ENCODE peak calls at places on chromosomes 4 and X, in nine cellular contexts. A is cardiac muscle cell, D is endodermal cell, J is epithelial cell of esophagus, Q is mammary epithelial cell, C is mesenchymal stem cell, N is IMR-90, Z is AG10803, B is left ventricle myocardium inferior. T is an unnamed sample.

GRCh38 chrX:103442536-103442901 is 66.2 kb downstream of the BEX3 start:
- DNase-seq in A (peak), D (no peak), J (peak), Q (peak), C (no peak), N (peak), Z (peak), B (no peak), T (peak)

GRCh38 chr4:108072300-108072699 is 82.6 kb downstream of the HADH start:
- DNase-seq in A (no peak), D (no peak), J (peak), Q (no peak), C (no peak), N (no peak), Z (no peak), B (no peak), T (no peak)

GRCh38 chr4:124564121-124564520 is 148.4 kb downstream of the ANKRD50 start:
- DNase-seq in A (no peak), D (no peak), J (no peak), Q (no peak), C (no peak), N (no peak), Z (no peak), B (no peak), T (no peak)

GRCh38 chrX:25083661-25084060 is 67.9 kb upstream of the ARX start:
- DNase-seq in A (no peak), D (no peak), J (peak), Q (peak), C (no peak), N (no peak), Z (no peak), B (no peak), T (no peak)

GRCh38 chrX:34521563-34521962 is 135.5 kb downstream of the TMEM47 start:
- DNase-seq in A (no peak), D (peak), J (peak), Q (peak), C (no peak), N (peak), Z (no peak), B (no peak), T (no peak)

GRCh38 chrX:100911731-100912130 is 17.0 kb downstream of the XKRX start:
- DNase-seq in A (no peak), D (no peak), J (peak), Q (peak), C (no peak), N (no peak), Z (no peak), B (no peak), T (no peak)

GRCh38 chrX:1493877-1494510 is 41.3 kb upstream of the ASMTL start:
- DNase-seq in A (no peak), D (peak), J (no peak), Q (no peak), C (no peak), N (no peak), Z (no peak), B (no peak), T (no peak)

GRCh38 chr4:44927361-44928061 is 201.2 kb upstream of the GNPDA2 start:
- DNase-seq in A (peak), D (no peak), J (peak), Q (peak), C (peak), N (peak), Z (peak), B (no peak), T (peak)

GRCh38 chrX:50799531-50799961 is 14.4 kb downstream of the SHROOM4 start:
- DNase-seq in A (peak), D (no peak), J (peak), Q (peak), C (peak), N (peak), Z (peak), B (no peak), T (peak)

GRCh38 chr4:156173481-156173880 is 219.8 kb upstream of the CTSO start:
- DNase-seq in A (no peak), D (no peak), J (no peak), Q (no peak), C (no peak), N (no peak), Z (no peak), B (no peak), T (no peak)

GRCh38 chr4:156169011-156169410 is 215.3 kb upstream of the CTSO start:
- DNase-seq in A (peak), D (peak), J (peak), Q (peak), C (peak), N (peak), Z (peak), B (peak), T (peak)

GRCh38 chr4:156173937-156174336 is 220.3 kb upstream of the CTSO start:
- DNase-seq in A (no peak), D (no peak), J (no peak), Q (no peak), C (peak), N (no peak), Z (peak), B (no peak), T (no peak)

GRCh38 chr4:156168288-156168687 is 214.6 kb upstream of the CTSO start:
- DNase-seq in A (no peak), D (no peak), J (no peak), Q (no peak), C (no peak), N (no peak), Z (no peak), B (no peak), T (no peak)

GRCh38 chr4:156169861-156170260 is 216.2 kb upstream of the CTSO start:
- DNase-seq in A (no peak), D (peak), J (no peak), Q (no peak), C (no peak), N (no peak), Z (peak), B (no peak), T (peak)
- H3K4me3 ChIP-seq in A (no peak), D (no peak), J (no peak), Q (no peak), C (no peak), N (no peak), Z (no peak), B (no peak), T (no peak)

GRCh38 chrX:119990409-119990994 is 47.0 kb upstream of the NKAP start:
- DNase-seq in A (no peak), D (peak), J (no peak), Q (no peak), C (no peak), N (no peak), Z (no peak), B (no peak), T (no peak)
- H3K4me3 ChIP-seq in A (peak), D (peak), J (no peak), Q (no peak), C (no peak), N (no peak), Z (no peak), B (peak), T (no peak)

GRCh38 chr4:8473198-8473919 is 32.8 kb downstream of the TRMT44 start:
- DNase-seq in A (no peak), D (no peak), J (no peak), Q (no peak), C (no peak), N (no peak), Z (peak), B (no peak), T (peak)
- H3K4me3 ChIP-seq in A (no peak), D (no peak), J (no peak), Q (no peak), C (no peak), N (no peak), Z (no peak), B (no peak), T (no peak)

GRCh38 chrX:46770817-46771163 is 11.9 kb upstream of the SLC9A7 start:
- DNase-seq in A (peak), D (peak), J (peak), Q (peak), C (peak), N (peak), Z (peak), B (no peak), T (peak)

GRCh38 chrX:46770006-46770816 is 11.3 kb upstream of the SLC9A7 start:
- DNase-seq in A (peak), D (peak), J (peak), Q (peak), C (peak), N (peak), Z (peak), B (no peak), T (peak)
- H3K4me3 ChIP-seq in A (no peak), D (no peak), J (no peak), Q (no peak), C (no peak), N (no peak), Z (peak), B (no peak), T (no peak)

GRCh38 chr4:41573458-41574129 is 35.6 kb downstream of the LIMCH1 start:
- DNase-seq in A (no peak), D (no peak), J (no peak), Q (no peak), C (peak), N (no peak), Z (peak), B (no peak), T (peak)

GRCh38 chr4:41569957-41570356 is 32.0 kb downstream of the LIMCH1 start:
- DNase-seq in A (no peak), D (no peak), J (no peak), Q (no peak), C (peak), N (no peak), Z (no peak), B (peak), T (no peak)

GRCh38 chr4:41571422-41571821 is 33.5 kb downstream of the LIMCH1 start:
- DNase-seq in A (no peak), D (no peak), J (no peak), Q (no peak), C (no peak), N (no peak), Z (no peak), B (no peak), T (no peak)

GRCh38 chr4:41575207-41575606 is 37.2 kb downstream of the LIMCH1 start:
- DNase-seq in A (peak), D (no peak), J (peak), Q (no peak), C (no peak), N (no peak), Z (no peak), B (no peak), T (no peak)

DNA sequence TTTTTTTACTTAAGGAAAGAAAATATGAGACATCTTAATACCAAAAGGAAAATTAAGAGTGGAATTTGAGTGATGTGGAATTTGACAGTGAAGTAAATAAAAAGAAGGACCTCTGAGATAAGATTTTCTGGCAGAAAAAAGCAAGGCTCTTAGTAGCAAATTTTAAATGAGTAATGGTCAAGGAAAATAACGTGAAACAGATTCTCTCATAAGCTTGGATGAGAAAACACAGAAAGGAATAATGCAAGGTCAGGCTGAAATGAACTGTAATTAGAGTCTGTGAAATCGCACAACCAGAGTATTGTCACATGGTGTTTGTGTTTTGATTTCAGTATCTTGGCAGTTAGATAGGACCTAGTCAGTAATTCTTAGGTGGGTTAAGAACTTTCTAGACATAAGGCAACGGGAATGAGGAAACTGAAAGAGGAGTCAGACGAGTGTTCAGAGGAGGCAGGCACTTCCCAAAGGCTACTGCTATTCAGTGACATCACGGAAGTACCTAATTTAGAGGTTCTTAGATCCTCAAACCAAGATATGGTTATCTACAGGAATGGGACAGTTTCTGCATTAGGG is 34.5 kb downstream of the LIMCH1 start:
- DNase-seq in A (no peak), D (no peak), J (no peak), Q (no peak), C (peak), N (no peak), Z (no peak), B (no peak), T (peak)
- H3K4me3 ChIP-seq in A (no peak), D (no peak), J (no peak), Q (no peak), C (no peak), N (no peak), Z (no peak), B (peak), T (no peak)

GRCh38 chrX:5644786-5645185 is 583.9 kb downstream of the NLGN4X start:
- DNase-seq in A (no peak), D (peak), J (no peak), Q (no peak), C (no peak), N (no peak), Z (no peak), B (no peak), T (no peak)
- H3K4me3 ChIP-seq in A (no peak), D (no peak), J (no peak), Q (no peak), C (no peak), N (no peak), Z (no peak), B (no peak), T (no peak)

DNA sequence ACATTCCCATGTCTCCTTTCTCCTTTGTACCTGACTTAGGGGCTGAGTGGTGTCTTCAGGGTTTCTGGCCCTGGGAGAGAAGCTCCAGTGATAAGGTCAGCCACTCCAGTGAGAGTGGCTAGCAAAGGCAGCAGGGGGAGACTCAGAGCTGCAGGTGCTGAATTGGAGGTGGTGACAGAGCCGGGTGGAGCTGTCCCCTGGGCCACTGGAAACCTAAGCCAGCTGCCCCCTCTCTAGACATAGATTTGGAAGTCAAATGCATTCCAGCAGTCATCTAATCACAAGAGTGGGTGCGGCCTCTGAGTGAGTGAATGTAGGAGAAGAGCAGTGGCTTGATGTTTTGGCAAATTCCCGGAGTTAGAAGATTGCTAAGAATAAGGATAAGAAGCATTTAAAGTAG is 28.5 kb downstream of the TRIM2 start:
- DNase-seq in A (no peak), D (peak), J (no peak), Q (peak), C (peak), N (no peak), Z (peak), B (peak), T (peak)
- H3K4me3 ChIP-seq in A (no peak), D (no peak), J (no peak), Q (no peak), C (no peak), N (no peak), Z (no peak), B (no peak), T (no peak)

DNA sequence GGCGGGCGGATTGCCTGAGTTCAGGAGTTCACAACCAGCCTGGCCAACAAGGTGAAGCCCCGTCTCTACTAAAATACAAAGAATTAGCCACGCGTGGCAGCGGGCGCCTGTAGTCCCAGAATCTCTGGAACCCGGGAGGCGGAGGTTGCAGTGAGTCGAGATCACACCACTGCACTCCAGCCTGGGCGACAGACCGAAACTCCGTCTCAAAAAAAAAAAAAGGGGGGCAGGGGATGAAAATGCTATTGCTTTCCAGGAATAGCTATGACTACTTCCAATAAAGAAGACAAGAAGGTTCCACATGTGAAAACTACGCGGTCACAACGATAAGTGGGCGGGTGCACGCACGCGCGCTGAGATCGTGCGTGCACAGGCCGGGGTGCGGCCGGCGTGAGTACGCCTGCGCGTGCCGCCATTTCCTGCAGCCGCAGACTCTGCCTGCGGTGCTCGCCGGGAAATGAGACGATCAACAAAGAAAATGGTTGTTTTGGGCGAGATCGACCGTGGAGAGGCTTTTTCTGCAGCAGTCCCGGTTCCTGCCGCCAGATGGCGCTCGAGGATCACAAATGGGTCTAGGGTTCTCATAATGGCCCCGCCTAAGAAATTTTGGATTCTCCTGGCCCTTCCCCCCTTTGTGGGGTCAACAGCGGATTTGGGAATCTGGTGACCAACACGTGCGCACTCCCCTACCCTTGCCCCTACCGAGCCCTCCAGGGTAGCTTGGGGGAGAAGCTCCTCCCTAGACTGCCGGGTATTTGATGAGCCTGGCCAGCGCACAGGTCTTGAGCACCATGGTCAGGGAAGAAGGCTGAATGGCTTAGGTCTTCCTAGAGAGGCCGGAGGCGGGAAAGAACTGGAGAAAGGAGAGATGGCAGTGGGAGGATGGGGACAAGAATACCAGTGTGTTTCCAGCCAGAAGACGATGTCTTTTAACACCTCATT is 35.1 kb downstream of the PNMA5 start:
- DNase-seq in A (peak), D (peak), J (peak), Q (peak), C (peak), N (peak), Z (peak), B (peak), T (peak)
- H3K4me3 ChIP-seq in A (no peak), D (no peak), J (no peak), Q (no peak), C (no peak), N (peak), Z (peak), B (peak), T (peak)

DNA sequence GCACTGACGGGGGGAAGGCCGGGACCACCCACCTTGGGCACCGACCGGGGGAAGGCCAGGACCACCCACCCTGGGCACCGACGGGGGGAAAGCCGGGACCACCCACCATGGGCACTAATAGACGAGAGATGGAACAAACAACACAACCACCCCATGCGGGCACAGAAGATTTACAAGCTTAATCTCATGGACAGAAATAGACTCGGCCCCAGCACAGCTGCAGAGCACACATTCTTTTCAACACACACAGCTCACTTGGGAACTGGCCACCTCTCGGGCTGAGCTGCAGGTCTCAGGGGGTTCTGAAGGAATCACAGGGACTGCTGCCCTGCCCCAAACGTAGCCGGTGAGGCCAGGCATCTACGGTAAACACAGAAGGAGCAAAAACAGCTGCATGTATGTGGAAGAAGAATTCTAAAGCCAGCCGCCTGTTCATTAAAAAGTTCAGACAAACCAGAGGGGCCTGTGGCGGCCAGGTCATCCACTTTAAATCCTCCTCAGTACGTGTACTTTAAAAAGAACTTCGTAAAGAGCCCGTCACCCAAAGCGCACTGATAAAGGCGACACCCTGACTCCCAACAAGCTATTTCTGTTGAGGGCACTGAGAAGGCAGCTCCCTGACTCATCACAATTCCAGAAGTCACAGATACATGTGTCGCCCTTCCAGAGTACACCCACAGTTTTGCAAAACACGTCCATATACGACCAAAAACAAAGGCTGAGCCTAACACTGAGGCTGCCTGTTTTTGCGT is 17.7 kb downstream of the PPP2R3B start:
- DNase-seq in A (peak), D (no peak), J (no peak), Q (no peak), C (peak), N (peak), Z (peak), B (peak), T (no peak)
- H3K4me3 ChIP-seq in A (peak), D (no peak), J (no peak), Q (no peak), C (no peak), N (no peak), Z (no peak), B (peak), T (no peak)

GRCh38 chrX:46715521-46715920 is 43.4 kb downstream of the SLC9A7 start:
- DNase-seq in A (no peak), D (no peak), J (no peak), Q (no peak), C (no peak), N (no peak), Z (peak), B (no peak), T (peak)
- H3K4me3 ChIP-seq in A (no peak), D (no peak), J (no peak), Q (no peak), C (no peak), N (no peak), Z (no peak), B (no peak), T (no peak)